ENCODE peak calls at places on chromosomes 7 and 10, in four cellular contexts. X is K562, Z is HepG2, K is GM12878. N is an unnamed sample.

GRCh38 chr10:125148021-125148439 is 12.3 kb downstream of the CTBP2 start:
- DNase-seq in K (no peak), Z (no peak), X (no peak), N (no peak)

GRCh38 chr10:78805176-78805575 is 263.6 kb upstream of the ZMIZ1 start:
- DNase-seq in Z (no peak), K (no peak), X (no peak), N (peak)

GRCh38 chr10:122112021-122112616 is 123.2 kb downstream of the TACC2 start:
- DNase-seq in K (no peak), X (no peak), Z (no peak), N (no peak)

GRCh38 chr7:84100866-84101265 is 93.7 kb downstream of the SEMA3A start:
- DNase-seq in Z (no peak), X (peak), K (no peak), N (peak)

GRCh38 chr10:118562877-118563276 is 32.6 kb downstream of the PRLHR start:
- DNase-seq in Z (no peak), K (no peak), X (no peak), N (no peak)

GRCh38 chr7:46741924-46742607 is 821.0 kb upstream of the IGFBP3 start:
- DNase-seq in K (no peak), X (no peak), Z (no peak), N (no peak)

GRCh38 chr7:12389089-12389700 is 14.5 kb downstream of the VWDE start:
- DNase-seq in Z (peak), K (no peak), X (peak), N (peak)

GRCh38 chr7:70559815-70560214 is 572.1 kb upstream of the GALNT17 start:
- DNase-seq in K (no peak), X (no peak), Z (no peak), N (no peak)

GRCh38 chr10:117165557-117166419 is 27.7 kb upstream of the VAX1 start:
- DNase-seq in Z (no peak), X (peak), K (no peak), N (peak)

GRCh38 chr10:55358539-55358938 is 557.5 kb upstream of the PCDH15 start:
- DNase-seq in X (no peak), Z (no peak), K (no peak), N (no peak)

GRCh38 chr10:18417950-18418527 is 233.3 kb downstream of the NSUN6 start:
- DNase-seq in X (no peak), K (no peak), Z (no peak), N (no peak)

GRCh38 chr10:18423058-18423637 is 228.2 kb downstream of the NSUN6 start:
- DNase-seq in X (no peak), Z (no peak), K (no peak), N (no peak)

GRCh38 chr10:18418579-18419210 is 232.7 kb downstream of the NSUN6 start:
- DNase-seq in K (no peak), X (no peak), Z (no peak), N (no peak)

GRCh38 chr10:18421726-18422293 is 229.6 kb downstream of the NSUN6 start:
- DNase-seq in K (no peak), X (no peak), Z (no peak), N (no peak)

GRCh38 chr10:18419945-18420344 is 231.4 kb downstream of the NSUN6 start:
- DNase-seq in K (no peak), X (no peak), Z (no peak), N (no peak)
- TF ChIP-seq FOXK2 in K (no peak), X (no peak), Z (no peak), N (no peak)

GRCh38 chr10:609868-610545 is 79.5 kb downstream of the DIP2C start:
- DNase-seq in K (no peak), Z (no peak), X (no peak), N (no peak)

GRCh38 chr10:606767-607544 is 82.5 kb downstream of the DIP2C start:
- DNase-seq in X (no peak), Z (no peak), K (no peak), N (no peak)

GRCh38 chr10:605632-606325 is 83.7 kb downstream of the DIP2C start:
- DNase-seq in K (no peak), Z (no peak), X (no peak), N (no peak)

GRCh38 chr10:608331-609265 is 80.9 kb downstream of the DIP2C start:
- DNase-seq in Z (no peak), X (no peak), K (peak), N (no peak)

GRCh38 chr10:607545-608196 is 81.8 kb downstream of the DIP2C start:
- DNase-seq in X (no peak), K (no peak), Z (no peak), N (no peak)
- TF ChIP-seq TARDBP in X (no peak), K (no peak), Z (no peak), N (no peak)

GRCh38 chr10:113493195-113493594 is 59.7 kb upstream of the HABP2 start:
- DNase-seq in Z (no peak), X (no peak), K (no peak), N (no peak)

GRCh38 chr10:113496124-113496523 is 56.7 kb upstream of the HABP2 start:
- DNase-seq in K (no peak), X (no peak), Z (no peak), N (no peak)

GRCh38 chr10:113497203-113497602 is 55.6 kb upstream of the HABP2 start:
- DNase-seq in X (no peak), Z (no peak), K (no peak), N (no peak)

GRCh38 chr10:113493943-113494342 is 58.9 kb upstream of the HABP2 start:
- DNase-seq in K (no peak), Z (no peak), X (no peak), N (no peak)

GRCh38 chr10:113494736-113495135 is 58.1 kb upstream of the HABP2 start:
- DNase-seq in X (no peak), Z (no peak), K (no peak), N (no peak)
- TF ChIP-seq FOXM1 in X (no peak), Z (no peak), K (no peak), N (no peak)

GRCh38 chr7:138967159-138967558 is 14.0 kb downstream of the KIAA1549 start:
- DNase-seq in X (no peak), K (no peak), Z (no peak), N (no peak)

GRCh38 chr7:138963675-138964074 is 17.5 kb downstream of the KIAA1549 start:
- DNase-seq in K (no peak), X (no peak), Z (no peak), N (no peak)

GRCh38 chr7:138962561-138963270 is 18.5 kb downstream of the KIAA1549 start:
- DNase-seq in Z (no peak), X (no peak), K (no peak), N (no peak)

GRCh38 chr7:138961159-138961558 is 20.0 kb downstream of the KIAA1549 start:
- DNase-seq in X (no peak), K (no peak), Z (no peak), N (no peak)

GRCh38 chr7:138964838-138965436 is 16.3 kb downstream of the KIAA1549 start:
- DNase-seq in Z (no peak), X (no peak), K (no peak), N (no peak)
- TF ChIP-seq FOXK2 in Z (no peak), X (no peak), K (no peak), N (no peak)

DNA sequence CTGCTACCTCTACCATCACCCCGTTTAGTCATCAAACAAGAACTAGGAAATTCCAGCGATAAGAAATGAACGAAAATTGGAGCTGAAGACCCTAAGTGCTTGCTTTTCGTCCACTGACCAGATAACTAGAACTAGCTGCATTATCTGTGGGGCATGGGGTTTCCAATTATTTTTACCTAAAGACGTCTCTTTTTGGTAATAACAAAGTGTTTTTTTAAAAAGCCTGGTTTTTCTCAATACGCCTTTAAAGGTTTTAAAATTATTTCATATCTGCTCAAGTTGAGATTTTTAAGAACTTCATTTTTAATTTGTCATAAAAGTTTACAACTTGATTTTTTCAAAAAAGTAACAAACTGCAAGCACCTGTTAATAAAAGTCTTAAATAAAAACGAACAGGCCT is 104.2 kb downstream of the GALNT11 start:
- DNase-seq in K (no peak), X (no peak), Z (no peak), N (no peak)
- TF ChIP-seq TARDBP in K (no peak), X (no peak), Z (no peak), N (no peak)

GRCh38 chr7:149468208-149468607 is 7.3 kb upstream of the ZNF777 start:
- DNase-seq in X (no peak), Z (no peak), K (no peak), N (no peak)
- TF ChIP-seq FOXM1 in X (no peak), Z (no peak), K (no peak), N (no peak)

N was measured in HEK293T.